ENCODE peak calls at places on chromosomes 6 and 20, in eight cellular contexts. T is esophagus squamous epithelium; O is colonic mucosa; Z is stomach; U is brain microvascular endothelial cell; N is CD8-positive, alpha-beta memory T cell; W is PC-9; M is kidney. F is an unnamed sample.
A peak's percentile ranks its signal among the peaks of the same experiment; 100 is the strongest.

GRCh38 chr6:36626636-36627035 is 32.5 kb downstream of the SRSF3 start:
- DNase-seq in T (no peak), O (no peak), Z (no peak), U (no peak), N (no peak), W (no peak), M (peak; percentile 3), F (no peak)

GRCh38 chr6:75612921-75613534 is 11.3 kb downstream of the SENP6 start:
- DNase-seq in T (no peak), O (no peak), Z (no peak), U (no peak), N (no peak), W (no peak), M (no peak), F (no peak)

GRCh38 chr6:14804001-14804401 is 441.9 kb upstream of the JARID2 start:
- DNase-seq in T (no peak), O (no peak), Z (no peak), U (no peak), N (no peak), W (no peak), M (no peak), F (no peak)

GRCh38 chr6:156379946-156380707 is 397.1 kb upstream of the ARID1B start:
- DNase-seq in T (no peak), O (no peak), Z (no peak), U (peak; percentile 74), N (no peak), W (peak; percentile 56), M (no peak), F (no peak)

GRCh38 chr6:129890701-129891100 is 29.6 kb upstream of the TMEM244 start:
- DNase-seq in T (no peak), O (no peak), Z (no peak), U (peak; percentile 6), N (no peak), W (no peak), M (no peak), F (no peak)

GRCh38 chr6:38978139-38978704 is 70.4 kb upstream of the GLP1R start:
- DNase-seq in T (no peak), O (no peak), Z (no peak), U (no peak), N (no peak), W (no peak), M (no peak), F (no peak)

GRCh38 chr20:12638633-12639360 is 370.0 kb upstream of the SPTLC3 start:
- DNase-seq in T (no peak), O (no peak), Z (no peak), U (no peak), N (no peak), W (no peak), M (no peak), F (no peak)

GRCh38 chr20:57562541-57563465 is 1.9 kb downstream of the PCK1 start:
- DNase-seq in T (no peak), O (no peak), Z (no peak), U (no peak), N (no peak), W (no peak), M (no peak), F (no peak)

GRCh38 chr6:38695227-38695900 is 7.6 kb downstream of the GLO1 start:
- DNase-seq in T (no peak), O (no peak), Z (no peak), U (no peak), N (no peak), W (no peak), M (no peak), F (no peak)

GRCh38 chr20:62852841-62853240 is 8.8 kb downstream of the TCFL5 start:
- DNase-seq in T (no peak), O (no peak), Z (no peak), U (no peak), N (no peak), W (peak; percentile 11), M (no peak), F (no peak)

GRCh38 chr20:36154696-36155628 is at the start of gene EPB41L1:
- DNase-seq in T (no peak), O (no peak), Z (no peak), U (no peak), N (no peak), W (no peak), M (peak; percentile 84), F (no peak)

GRCh38 chr20:57329608-57330221 is at the start of gene SPO11:
- DNase-seq in T (no peak), O (peak; percentile 13), Z (no peak), U (no peak), N (no peak), W (no peak), M (no peak), F (no peak)

GRCh38 chr20:9594284-9594875 is 80.0 kb downstream of the LAMP5 start:
- DNase-seq in T (no peak), O (no peak), Z (no peak), U (no peak), N (no peak), W (peak; percentile 63), M (no peak), F (no peak)

GRCh38 chr6:147751232-147751631 is 242.7 kb downstream of the SAMD5 start:
- DNase-seq in T (no peak), O (no peak), Z (no peak), U (no peak), N (no peak), W (no peak), M (no peak), F (no peak)

GRCh38 chr6:23213193-23213592 is 643.8 kb downstream of the HDGFL1 start:
- DNase-seq in T (no peak), O (no peak), Z (no peak), U (no peak), N (no peak), W (no peak), M (no peak), F (no peak)

GRCh38 chr20:25220810-25221591 is 25.5 kb downstream of the ENTPD6 start:
- DNase-seq in T (no peak), O (peak; percentile 77), Z (peak; percentile 45), U (no peak), N (peak; percentile 33), W (no peak), M (peak; percentile 87), F (no peak)

GRCh38 chr6:166485651-166486535 is 100.6 kb downstream of the RAMACL start:
- DNase-seq in T (no peak), O (no peak), Z (no peak), U (no peak), N (no peak), W (no peak), M (peak; percentile 46), F (no peak)

GRCh38 chr6:91198588-91199255 is 611.9 kb upstream of the MAP3K7 start:
- DNase-seq in T (no peak), O (no peak), Z (no peak), U (peak; percentile 1), N (no peak), W (no peak), M (no peak), F (no peak)

GRCh38 chr6:88472731-88473130 is 306.6 kb upstream of the CNR1 start:
- DNase-seq in T (no peak), O (no peak), Z (no peak), U (no peak), N (no peak), W (no peak), M (no peak), F (no peak)

GRCh38 chr6:150883521-150883920 is 18.0 kb downstream of the MTHFD1L start:
- DNase-seq in T (no peak), O (no peak), Z (no peak), U (no peak), N (no peak), W (no peak), M (no peak), F (no peak)

GRCh38 chr6:150877928-150878327 is 12.4 kb downstream of the MTHFD1L start:
- DNase-seq in T (no peak), O (peak; percentile 81), Z (peak; percentile 81), U (no peak), N (no peak), W (no peak), M (no peak), F (no peak)

GRCh38 chr6:150878347-150879213 is 13.1 kb downstream of the MTHFD1L start:
- DNase-seq in T (no peak), O (no peak), Z (no peak), U (no peak), N (no peak), W (no peak), M (no peak), F (no peak)

GRCh38 chr6:150880336-150880735 is 14.8 kb downstream of the MTHFD1L start:
- DNase-seq in T (no peak), O (no peak), Z (no peak), U (no peak), N (no peak), W (no peak), M (no peak), F (no peak)

GRCh38 chr6:150881911-150882481 is 16.5 kb downstream of the MTHFD1L start:
- DNase-seq in T (no peak), O (no peak), Z (no peak), U (peak; percentile 99), N (no peak), W (peak; percentile 79), M (peak; percentile 81), F (no peak)
- H3K36me3 ChIP-seq in T (no peaks in the 10 kb centered on the region), O (no peaks in the 10 kb centered on the region), Z (peaks cover 15% of the 10 kb centered on the region), U (peaks cover 32% of the 10 kb centered on the region), N (no peaks in the 10 kb centered on the region), W (peaks cover 35% of the 10 kb centered on the region), M (no peaks in the 10 kb centered on the region), F (peaks cover 3% of the 10 kb centered on the region)

GRCh38 chr20:59958626-59959025 is 403 bp downstream of the CDH26 start:
- DNase-seq in T (no peak), O (no peak), Z (no peak), U (no peak), N (no peak), W (no peak), M (no peak), F (no peak)

GRCh38 chr20:59958123-59958522 is at the start of gene CDH26:
- DNase-seq in T (no peak), O (no peak), Z (no peak), U (no peak), N (no peak), W (no peak), M (no peak), F (no peak)

GRCh38 chr20:59966428-59966827 is 8.2 kb downstream of the CDH26 start:
- DNase-seq in T (no peak), O (no peak), Z (no peak), U (no peak), N (no peak), W (no peak), M (no peak), F (no peak)

GRCh38 chr20:59961423-59961822 is 3.2 kb downstream of the CDH26 start:
- DNase-seq in T (no peak), O (no peak), Z (no peak), U (no peak), N (no peak), W (peak; percentile 51), M (no peak), F (no peak)

GRCh38 chr20:59962155-59962554 is 3.9 kb downstream of the CDH26 start:
- DNase-seq in T (no peak), O (no peak), Z (no peak), U (no peak), N (no peak), W (no peak), M (no peak), F (no peak)
- H3K4me3 ChIP-seq in T (no peak overlapping the region), O (no peak overlapping the region), Z (no peak overlapping the region), U (no peak overlapping the region), N (no peak overlapping the region), W (no peak overlapping the region), M (no peak overlapping the region), F (no peak overlapping the region)

GRCh38 chr6:2111162-2111677 is 134.2 kb downstream of the GMDS start:
- DNase-seq in T (no peak), O (no peak), Z (no peak), U (peak; percentile 63), N (no peak), W (no peak), M (no peak), F (no peak)
- H3K27ac ChIP-seq in T (no peak overlapping the region), O (no peak overlapping the region), Z (no peak overlapping the region), U (peak overlapping the region; percentile 77), N (no peak overlapping the region), W (no peak overlapping the region), M (no peak overlapping the region), F (no peak overlapping the region)

GRCh38 chr6:22129751-22130150 is 167.1 kb downstream of the PRL start:
- DNase-seq in T (no peak), O (no peak), Z (no peak), U (no peak), N (no peak), W (no peak), M (no peak), F (no peak)
- H3K36me3 ChIP-seq in T (no peaks in the 10 kb centered on the region), O (no peaks in the 10 kb centered on the region), Z (no peaks in the 10 kb centered on the region), U (no peaks in the 10 kb centered on the region), N (no peaks in the 10 kb centered on the region), W (no peaks in the 10 kb centered on the region), M (no peaks in the 10 kb centered on the region), F (no peaks in the 10 kb centered on the region)

F was measured in CD8-positive, alpha-beta T cell.